ENCODE peak calls at places on chromosome 14, in four cellular contexts. Y is GM03348, D is iris pigment epithelial cell, C is T follicular helper cell. R is an unnamed sample.

GRCh38 chr14:44352212-44352611 is 154.9 kb downstream of the FSCB start:
- DNase-seq in Y (no peak), D (no peak), C (no peak), R (no peak)

GRCh38 chr14:76872796-76873432 is 46.7 kb downstream of the LRRC74A start:
- DNase-seq in Y (peak), D (peak), C (peak), R (peak)

GRCh38 chr14:52473557-52473956 is 78.7 kb downstream of the TXNDC16 start:
- DNase-seq in Y (peak), D (peak), C (no peak), R (peak)

GRCh38 chr14:89386214-89386886 is 30.7 kb downstream of the FOXN3 start:
- DNase-seq in Y (no peak), D (peak), C (no peak), R (no peak)

GRCh38 chr14:104103061-104104005 is 17.8 kb downstream of the ASPG start:
- DNase-seq in Y (no peak), D (no peak), C (no peak), R (no peak)

GRCh38 chr14:104371031-104371430 is 208.5 kb upstream of the C14orf180 start:
- DNase-seq in Y (no peak), D (no peak), C (no peak), R (no peak)

GRCh38 chr14:79011091-79011919 is 841.1 kb downstream of the NRXN3 start:
- DNase-seq in Y (peak), D (peak), C (no peak), R (peak)

GRCh38 chr14:52514046-52514811 is 38.1 kb downstream of the TXNDC16 start:
- DNase-seq in Y (no peak), D (no peak), C (no peak), R (no peak)

GRCh38 chr14:39229222-39229543 is 4.5 kb upstream of the MIA2 start:
- DNase-seq in Y (no peak), D (no peak), C (no peak), R (no peak)

GRCh38 chr14:69288001-69288771 is 28.2 kb downstream of the GALNT16 start:
- DNase-seq in Y (peak), D (peak), C (no peak), R (peak)

GRCh38 chr14:103910262-103910935 is 17.9 kb upstream of the TDRD9 start:
- DNase-seq in Y (peak), D (peak), C (peak), R (peak)

GRCh38 chr14:92718659-92719058 is 29.8 kb downstream of the LGMN start:
- DNase-seq in Y (peak), D (no peak), C (no peak), R (no peak)

GRCh38 chr14:94764573-94764972 is 5.3 kb downstream of the GSC start:
- DNase-seq in Y (no peak), D (no peak), C (no peak), R (no peak)

GRCh38 chr14:101353422-101353821 is 207.9 kb upstream of the DIO3 start:
- DNase-seq in Y (no peak), D (no peak), C (no peak), R (no peak)

GRCh38 chr14:70653662-70654061 is 11.9 kb downstream of the TTC9 start:
- DNase-seq in Y (no peak), D (no peak), C (no peak), R (no peak)

GRCh38 chr14:24699052-24699451 is 65.1 kb upstream of the GZMB start:
- DNase-seq in Y (no peak), D (no peak), C (no peak), R (no peak)

GRCh38 chr14:57686317-57686716 is 179.6 kb downstream of the SLC35F4 start:
- DNase-seq in Y (no peak), D (no peak), C (no peak), R (no peak)

GRCh38 chr14:74480051-74480450 is 13.1 kb downstream of the NPC2 start:
- DNase-seq in Y (no peak), D (peak), C (no peak), R (no peak)

GRCh38 chr14:36583242-36584166 is 1.1 kb upstream of the NKX2-8 start:
- DNase-seq in Y (no peak), D (no peak), C (no peak), R (no peak)

GRCh38 chr14:67514650-67515385 is 18.3 kb upstream of the PLEKHH1 start:
- DNase-seq in Y (peak), D (peak), C (peak), R (no peak)